ENCODE peak calls at places on chromosomes 11 and 22, in ten cellular contexts. J, X, T, R, E, O, S, P, B and Y are unnamed samples.

GRCh38 chr11:113106507-113106906 is 145.3 kb downstream of the NCAM1 start:
- DNase-seq in J (no peak), P (no peak), R (no peak), E (peak; percentile 72), T (no peak), S (no peak), O (peak; percentile 90), B (no peak), X (no peak), Y (no peak)

GRCh38 chr11:58654908-58655296 is 32.4 kb downstream of the CNTF start:
- DNase-seq in J (no peak), X (no peak), E (no peak), T (no peak), S (no peak), B (no peak), P (no peak), O (no peak), R (no peak), Y (no peak)

GRCh38 chr11:71391352-71391751 is 56.8 kb downstream of the DHCR7 start:
- DNase-seq in P (no peak), B (no peak), O (no peak), E (no peak), J (no peak), T (no peak), X (no peak), S (no peak), R (no peak), Y (no peak)

GRCh38 chr11:114060402-114061052 is 1.0 kb downstream of the ZBTB16 start:
- DNase-seq in E (no peak), B (peak; percentile 61), P (no peak), J (no peak), X (peak; percentile 70), R (no peak), O (no peak), T (peak; percentile 51), S (no peak), Y (peak; percentile 44)

GRCh38 chr11:15897211-15897960 is 459.0 kb downstream of the SOX6 start:
- DNase-seq in P (no peak), R (no peak), T (no peak), X (no peak), S (no peak), E (no peak), J (no peak), O (peak; percentile 47), B (no peak), Y (no peak)

GRCh38 chr22:37138879-37139561 is 10.7 kb downstream of the IL2RB start:
- DNase-seq in B (no peak), P (no peak), S (no peak), R (no peak), X (no peak), E (no peak), J (no peak), O (no peak), T (no peak), Y (no peak)

GRCh38 chr11:15764948-15765347 is 591.4 kb downstream of the SOX6 start:
- DNase-seq in S (no peak), O (no peak), R (no peak), X (no peak), E (no peak), T (peak; percentile 12), J (peak; percentile 48), P (no peak), B (no peak), Y (peak; percentile 36)

GRCh38 chr22:32407936-32408335 is 4.1 kb downstream of the RTCB start:
- DNase-seq in R (no peak), O (no peak), B (no peak), X (no peak), E (no peak), P (no peak), T (no peak), J (peak; percentile 17), S (no peak), Y (no peak)

GRCh38 chr22:38251355-38251720 is 21.5 kb downstream of the TMEM184B start:
- DNase-seq in B (no peak), O (no peak), E (no peak), X (no peak), J (no peak), T (no peak), R (no peak), P (no peak), S (no peak), Y (no peak)

GRCh38 chr11:63998558-63999348 is 12.5 kb downstream of the OTUB1 start:
- DNase-seq in R (no peak), T (peak; percentile 82), P (no peak), B (no peak), J (no peak), X (no peak), S (no peak), E (no peak), O (no peak), Y (no peak)

GRCh38 chr11:47869548-47870393 is 21.6 kb upstream of the NUP160 start:
- DNase-seq in R (no peak), J (no peak), P (no peak), X (no peak), E (no peak), O (no peak), B (no peak), T (no peak), S (no peak), Y (no peak)

DNA sequence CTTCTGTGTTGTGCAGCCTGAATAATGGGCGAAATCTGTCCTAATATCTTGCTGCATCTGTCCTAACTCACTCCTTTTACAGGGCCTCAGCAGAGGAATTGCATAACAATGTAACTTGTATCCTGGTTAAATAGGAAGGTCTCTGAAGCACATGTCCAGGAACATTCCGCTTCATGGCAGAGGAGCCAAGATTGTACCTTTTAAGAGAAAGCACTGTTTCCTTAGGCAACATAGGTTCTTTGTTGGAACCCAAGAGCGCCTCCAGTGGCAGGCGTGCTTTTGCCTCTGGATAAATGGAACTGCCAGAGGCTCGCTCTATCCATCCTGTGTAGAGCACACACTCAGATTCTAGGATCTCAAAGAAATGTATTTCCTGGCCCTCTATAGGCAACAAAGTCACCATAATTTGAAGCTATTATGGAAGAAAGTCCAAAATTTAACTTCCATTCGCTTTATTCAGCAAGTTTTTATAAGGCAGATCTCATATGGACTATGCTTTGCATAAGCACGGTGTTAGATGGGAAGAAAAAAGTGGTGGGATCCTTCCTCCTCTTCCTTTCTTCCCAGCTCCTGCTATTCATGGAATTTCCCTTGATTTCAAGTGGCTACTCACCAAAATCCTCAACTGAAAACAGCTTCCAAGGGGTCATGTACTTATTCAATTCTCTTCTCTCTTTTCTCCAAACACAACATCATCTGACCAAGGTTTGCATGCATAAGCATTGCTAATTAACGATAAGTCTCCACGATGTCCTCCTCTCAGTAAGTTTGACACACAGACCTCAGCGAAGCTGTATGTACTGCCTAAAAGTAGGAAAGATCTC is at the start of gene BLID:
- DNase-seq in T (peak; percentile 88), B (no peak), P (peak; percentile 2), E (no peak), R (no peak), J (peak; percentile 19), O (peak; percentile 77), S (no peak), X (no peak), Y (peak; percentile 51)
- TF ChIP-seq CTCF in T (peak; percentile 89), B (no peak), P (no peak), E (peak; percentile 60), R (peak; percentile 57), J (peak; percentile 28), O (peak; percentile 81), S (peak; percentile 37), X (peak; percentile 32), Y (no peak)

GRCh38 chr22:28711820-28712777 is 29.5 kb downstream of the CHEK2 start:
- DNase-seq in R (no peak), T (no peak), P (no peak), J (no peak), X (no peak), S (peak; percentile 28), O (peak; percentile 96), E (peak; percentile 72), B (no peak), Y (no peak)
- TF ChIP-seq CTCF in R (peak; percentile 33), T (no peak), P (no peak), J (no peak), X (no peak), S (no peak), O (peak; percentile 42), E (no peak), B (no peak), Y (no peak)

GRCh38 chr11:66958956-66959274 is 732 bp upstream of the PC start:
- DNase-seq in P (no peak), X (no peak), J (no peak), T (no peak), S (no peak), R (no peak), E (no peak), B (no peak), O (no peak), Y (no peak)

GRCh38 chr11:66957971-66958231 is 282 bp downstream of the PC start:
- DNase-seq in X (no peak), T (peak; percentile 68), J (no peak), B (no peak), O (no peak), P (no peak), S (no peak), E (no peak), R (no peak), Y (no peak)

GRCh38 chr11:66958232-66958955 is at the start of gene PC:
- DNase-seq in X (peak; percentile 100), B (peak; percentile 99), O (peak; percentile 100), R (peak; percentile 100), E (peak; percentile 99), S (peak; percentile 99), P (peak; percentile 100), J (peak; percentile 99), T (peak; percentile 99), Y (peak; percentile 99)

GRCh38 chr11:66953431-66953833 is 4.8 kb downstream of the PC start:
- DNase-seq in E (no peak), T (no peak), J (no peak), B (no peak), X (no peak), O (no peak), S (no peak), R (no peak), P (no peak), Y (no peak)

DNA sequence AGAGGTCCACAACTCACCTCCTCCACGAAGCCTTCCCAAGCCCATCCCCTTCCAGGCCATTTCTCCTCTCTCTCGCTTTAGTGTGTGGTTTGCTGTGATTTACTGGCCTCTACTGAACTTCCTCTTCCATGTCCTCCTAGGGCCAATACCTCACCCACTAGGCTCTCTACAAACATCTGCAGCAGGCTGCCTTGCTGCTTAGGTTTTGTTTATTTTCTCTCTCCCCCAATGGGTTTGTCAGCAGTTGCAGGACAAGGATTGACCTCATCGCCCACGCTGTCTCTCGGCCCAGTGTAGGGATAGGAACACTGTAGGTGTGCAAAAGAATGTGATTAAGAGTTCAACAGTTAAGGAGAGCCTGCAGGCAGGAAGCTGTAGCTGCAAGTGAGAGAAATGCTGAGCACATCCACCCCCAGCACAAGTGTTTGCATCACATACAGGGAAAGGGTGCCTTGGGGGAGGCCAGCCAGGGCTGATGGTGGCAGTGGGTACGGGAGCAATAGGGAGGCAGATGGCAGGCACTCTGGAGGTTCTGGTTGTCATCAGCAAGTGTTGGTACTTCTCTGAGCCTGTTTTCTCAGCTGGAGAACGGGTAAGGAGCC is 1.4 kb downstream of the PC start:
- DNase-seq in X (peak; percentile 63), T (peak; percentile 52), R (no peak), E (no peak), S (no peak), J (no peak), O (peak; percentile 97), B (no peak), P (peak; percentile 23), Y (no peak)
- TF ChIP-seq CTCF in X (no peak), T (peak; percentile 9), R (peak; percentile 25), E (peak; percentile 39), S (no peak), J (no peak), O (peak; percentile 44), B (no peak), P (no peak), Y (no peak)

GRCh38 chr22:49317369-49317768 is 510.3 kb downstream of the BRD1 start:
- DNase-seq in J (no peak), E (no peak), B (no peak), O (no peak), X (no peak), R (no peak), T (no peak), P (no peak), S (no peak), Y (no peak)
- TF ChIP-seq CTCF in J (no peak), E (no peak), B (no peak), O (no peak), X (peak; percentile 19), R (peak; percentile 45), T (peak; percentile 24), P (peak; percentile 40), S (peak; percentile 27), Y (no peak)